ENCODE peak calls at places on chromosomes 12 and 14, in nine cellular contexts. One of them, this sample, is unnamed.

GRCh38 chr14:103563089-103563620 is 395 bp downstream of the COA8 start:
- DNase-seq in HCT116: peak
- DNase-seq in AG04449: no peak
- DNase-seq in ovary: peak
- DNase-seq in psoas muscle: no peak
- DNase-seq in HFF-Myc: no peak
- DNase-seq in neural crest cell: no peak
- DNase-seq in right lobe of liver: peak
- DNase-seq in GM10248: no peak
- DNase-seq in this sample: no peak

GRCh38 chr12:102513272-102513671 is 32.9 kb upstream of the IGF1 start:
- DNase-seq in ovary: no peak
- DNase-seq in psoas muscle: no peak
- DNase-seq in HCT116: no peak
- DNase-seq in neural crest cell: no peak
- DNase-seq in right lobe of liver: no peak
- DNase-seq in GM10248: peak
- DNase-seq in HFF-Myc: no peak
- DNase-seq in AG04449: no peak
- DNase-seq in this sample: no peak

GRCh38 chr12:88431245-88431644 is 149.0 kb downstream of the KITLG start:
- DNase-seq in HCT116: no peak
- DNase-seq in psoas muscle: no peak
- DNase-seq in ovary: no peak
- DNase-seq in AG04449: no peak
- DNase-seq in right lobe of liver: no peak
- DNase-seq in GM10248: no peak
- DNase-seq in HFF-Myc: no peak
- DNase-seq in neural crest cell: no peak
- DNase-seq in this sample: no peak

GRCh38 chr12:89384050-89384749 is 31.9 kb upstream of the DUSP6 start:
- DNase-seq in HCT116: no peak
- DNase-seq in right lobe of liver: peak
- DNase-seq in HFF-Myc: peak
- DNase-seq in AG04449: peak
- DNase-seq in GM10248: no peak
- DNase-seq in ovary: peak
- DNase-seq in psoas muscle: no peak
- DNase-seq in neural crest cell: no peak
- DNase-seq in this sample: no peak

GRCh38 chr12:51390457-51391046 is 654 bp downstream of the GALNT6 start:
- DNase-seq in right lobe of liver: no peak
- DNase-seq in GM10248: no peak
- DNase-seq in psoas muscle: no peak
- DNase-seq in HCT116: no peak
- DNase-seq in AG04449: no peak
- DNase-seq in ovary: no peak
- DNase-seq in neural crest cell: no peak
- DNase-seq in HFF-Myc: no peak
- DNase-seq in this sample: no peak

GRCh38 chr14:31057701-31058364 is 31.7 kb upstream of the STRN3 start:
- DNase-seq in HFF-Myc: no peak
- DNase-seq in AG04449: no peak
- DNase-seq in neural crest cell: no peak
- DNase-seq in ovary: no peak
- DNase-seq in right lobe of liver: no peak
- DNase-seq in GM10248: no peak
- DNase-seq in psoas muscle: no peak
- DNase-seq in HCT116: no peak
- DNase-seq in this sample: no peak

GRCh38 chr14:70655110-70655826 is 13.6 kb downstream of the TTC9 start:
- DNase-seq in neural crest cell: no peak
- DNase-seq in AG04449: no peak
- DNase-seq in HFF-Myc: no peak
- DNase-seq in HCT116: no peak
- DNase-seq in ovary: no peak
- DNase-seq in psoas muscle: no peak
- DNase-seq in GM10248: peak
- DNase-seq in right lobe of liver: no peak
- DNase-seq in this sample: peak

GRCh38 chr14:70130498-70130897 is 58.3 kb downstream of the SLC8A3 start:
- DNase-seq in GM10248: no peak
- DNase-seq in AG04449: no peak
- DNase-seq in psoas muscle: no peak
- DNase-seq in ovary: no peak
- DNase-seq in HFF-Myc: no peak
- DNase-seq in right lobe of liver: no peak
- DNase-seq in HCT116: no peak
- DNase-seq in neural crest cell: no peak
- DNase-seq in this sample: no peak

GRCh38 chr12:7130791-7131501 is 775 bp downstream of the CLSTN3 start:
- DNase-seq in ovary: peak
- DNase-seq in HFF-Myc: no peak
- DNase-seq in GM10248: peak
- DNase-seq in psoas muscle: no peak
- DNase-seq in right lobe of liver: peak
- DNase-seq in AG04449: no peak
- DNase-seq in HCT116: no peak
- DNase-seq in neural crest cell: peak
- DNase-seq in this sample: peak

GRCh38 chr12:114682920-114683708 is 861 bp downstream of the TBX3 start:
- DNase-seq in AG04449: no peak
- DNase-seq in HCT116: no peak
- DNase-seq in psoas muscle: no peak
- DNase-seq in GM10248: no peak
- DNase-seq in right lobe of liver: no peak
- DNase-seq in ovary: peak
- DNase-seq in neural crest cell: no peak
- DNase-seq in HFF-Myc: no peak
- DNase-seq in this sample: no peak

DNA sequence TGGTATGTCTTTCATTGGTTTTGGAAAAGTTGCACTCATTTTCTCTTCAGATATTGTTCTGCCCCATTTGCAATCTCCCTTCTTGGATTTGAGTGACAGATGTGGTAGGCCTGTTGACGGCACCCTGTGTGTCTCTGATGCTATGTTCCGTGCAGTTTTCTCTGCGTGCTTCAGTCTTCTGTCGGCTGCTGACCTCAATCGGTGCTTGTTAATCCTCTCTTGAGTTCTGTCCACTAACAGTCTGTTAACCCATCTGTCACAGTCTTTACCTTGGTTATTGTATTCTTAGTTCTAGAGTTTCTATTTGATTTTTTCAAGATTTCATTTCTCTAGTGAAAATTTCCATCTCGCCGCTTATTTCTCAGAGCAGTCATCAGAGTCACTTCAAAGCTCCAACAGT is 20.7 kb upstream of the PLD4 start:
- DNase-seq in psoas muscle: no peak
- DNase-seq in neural crest cell: no peak
- DNase-seq in HFF-Myc: no peak
- DNase-seq in right lobe of liver: no peak
- DNase-seq in GM10248: no peak
- DNase-seq in HCT116: no peak
- DNase-seq in AG04449: no peak
- DNase-seq in ovary: no peak
- DNase-seq in this sample: no peak
- TF ChIP-seq CTCF in psoas muscle: no peak
- TF ChIP-seq CTCF in neural crest cell: no peak
- TF ChIP-seq CTCF in HFF-Myc: no peak
- TF ChIP-seq CTCF in right lobe of liver: no peak
- TF ChIP-seq CTCF in GM10248: no peak
- TF ChIP-seq CTCF in HCT116: no peak
- TF ChIP-seq CTCF in AG04449: no peak
- TF ChIP-seq CTCF in ovary: no peak
- TF ChIP-seq CTCF in this sample: no peak

DNA sequence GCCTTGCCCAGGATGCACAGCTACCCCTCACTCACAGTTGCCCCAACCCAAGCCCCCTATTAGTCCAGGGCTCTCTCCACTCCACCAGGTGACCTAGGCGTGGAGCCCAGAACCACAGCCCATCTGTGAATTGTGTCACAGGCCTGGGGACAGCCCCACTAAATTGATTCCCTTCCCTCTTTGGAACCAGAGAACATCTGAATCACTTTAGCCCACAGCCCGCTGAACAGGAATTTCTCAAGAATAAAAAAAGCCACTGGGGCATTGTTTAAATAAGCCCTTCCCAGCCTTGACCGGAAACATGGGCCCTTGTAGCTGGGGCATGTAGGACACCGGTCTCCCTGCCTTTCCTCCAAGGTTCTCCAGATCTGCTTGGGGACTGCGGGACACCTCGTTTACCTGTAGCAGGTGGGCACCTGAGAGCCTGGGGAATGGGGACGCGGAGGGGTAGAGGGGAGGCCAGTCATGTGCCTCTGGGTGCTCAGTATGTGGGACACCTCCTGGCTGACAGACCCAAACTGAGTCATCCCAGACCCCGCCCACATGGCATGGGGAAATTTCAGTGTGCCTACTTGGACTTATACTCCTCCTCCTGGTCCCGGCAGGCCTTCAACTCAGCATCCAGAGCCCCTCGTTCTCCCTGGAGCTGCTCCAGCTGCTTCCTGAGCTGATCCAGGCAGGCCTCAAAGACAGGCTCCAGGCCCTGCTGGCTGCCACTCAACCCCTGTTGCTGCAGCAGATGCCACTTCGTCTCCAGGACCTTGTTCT is 1.3 kb downstream of the KRT78 start:
- DNase-seq in psoas muscle: no peak
- DNase-seq in ovary: no peak
- DNase-seq in right lobe of liver: no peak
- DNase-seq in HCT116: no peak
- DNase-seq in neural crest cell: no peak
- DNase-seq in HFF-Myc: no peak
- DNase-seq in AG04449: no peak
- DNase-seq in GM10248: no peak
- DNase-seq in this sample: no peak
- TF ChIP-seq CTCF in psoas muscle: no peak
- TF ChIP-seq CTCF in ovary: no peak
- TF ChIP-seq CTCF in right lobe of liver: no peak
- TF ChIP-seq CTCF in HCT116: no peak
- TF ChIP-seq CTCF in neural crest cell: no peak
- TF ChIP-seq CTCF in HFF-Myc: no peak
- TF ChIP-seq CTCF in AG04449: no peak
- TF ChIP-seq CTCF in GM10248: no peak
- TF ChIP-seq CTCF in this sample: no peak

GRCh38 chr14:20866194-20866593 is 25.0 kb upstream of the RNASE3 start:
- DNase-seq in right lobe of liver: no peak
- DNase-seq in HCT116: no peak
- DNase-seq in ovary: no peak
- DNase-seq in psoas muscle: no peak
- DNase-seq in AG04449: no peak
- DNase-seq in GM10248: no peak
- DNase-seq in neural crest cell: no peak
- DNase-seq in HFF-Myc: no peak
- DNase-seq in this sample: no peak

DNA sequence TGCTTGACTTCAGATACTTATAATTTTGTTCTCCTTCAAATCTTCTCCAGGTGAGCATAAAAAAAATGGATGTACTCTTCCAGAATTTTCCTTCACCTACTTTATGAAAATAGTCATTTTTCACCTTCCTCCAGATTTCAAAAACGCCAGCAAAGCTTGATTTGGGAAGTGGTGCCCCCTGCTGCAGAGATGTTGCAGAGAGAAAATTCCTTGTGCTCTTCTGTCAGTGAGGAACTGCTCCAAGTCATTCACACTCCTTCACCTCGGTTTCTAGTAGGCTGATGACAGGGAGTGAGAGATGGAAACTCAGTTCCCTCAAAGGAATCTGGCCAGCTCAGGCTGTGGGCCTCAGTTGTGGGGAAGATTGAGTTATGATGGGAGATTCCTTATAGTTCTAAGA is 24.2 kb upstream of the RNASE3 start:
- DNase-seq in HCT116: peak
- DNase-seq in neural crest cell: no peak
- DNase-seq in HFF-Myc: no peak
- DNase-seq in GM10248: no peak
- DNase-seq in AG04449: no peak
- DNase-seq in right lobe of liver: no peak
- DNase-seq in psoas muscle: no peak
- DNase-seq in ovary: no peak
- DNase-seq in this sample: no peak
- TF ChIP-seq CTCF in HCT116: peak
- TF ChIP-seq CTCF in neural crest cell: peak
- TF ChIP-seq CTCF in HFF-Myc: peak
- TF ChIP-seq CTCF in GM10248: peak
- TF ChIP-seq CTCF in AG04449: peak
- TF ChIP-seq CTCF in right lobe of liver: no peak
- TF ChIP-seq CTCF in psoas muscle: no peak
- TF ChIP-seq CTCF in ovary: no peak
- TF ChIP-seq CTCF in this sample: peak

GRCh38 chr12:47812797-47813490 is 6.8 kb downstream of the HDAC7 start:
- DNase-seq in GM10248: peak
- DNase-seq in right lobe of liver: peak
- DNase-seq in ovary: peak
- DNase-seq in neural crest cell: peak
- DNase-seq in HCT116: no peak
- DNase-seq in AG04449: peak
- DNase-seq in psoas muscle: peak
- DNase-seq in HFF-Myc: no peak
- DNase-seq in this sample: peak
- TF ChIP-seq CTCF in GM10248: no peak
- TF ChIP-seq CTCF in right lobe of liver: no peak
- TF ChIP-seq CTCF in ovary: no peak
- TF ChIP-seq CTCF in neural crest cell: no peak
- TF ChIP-seq CTCF in HCT116: no peak
- TF ChIP-seq CTCF in AG04449: no peak
- TF ChIP-seq CTCF in psoas muscle: no peak
- TF ChIP-seq CTCF in HFF-Myc: no peak
- TF ChIP-seq CTCF in this sample: peak

GRCh38 chr12:117279606-117280005 is 81.8 kb downstream of the NOS1 start:
- DNase-seq in AG04449: no peak
- DNase-seq in neural crest cell: no peak
- DNase-seq in HCT116: no peak
- DNase-seq in GM10248: no peak
- DNase-seq in psoas muscle: no peak
- DNase-seq in right lobe of liver: no peak
- DNase-seq in HFF-Myc: no peak
- DNase-seq in ovary: no peak
- DNase-seq in this sample: no peak
- TF ChIP-seq CTCF in AG04449: no peak
- TF ChIP-seq CTCF in neural crest cell: no peak
- TF ChIP-seq CTCF in HCT116: no peak
- TF ChIP-seq CTCF in GM10248: no peak
- TF ChIP-seq CTCF in psoas muscle: no peak
- TF ChIP-seq CTCF in right lobe of liver: no peak
- TF ChIP-seq CTCF in HFF-Myc: no peak
- TF ChIP-seq CTCF in ovary: no peak
- TF ChIP-seq CTCF in this sample: no peak